ENCODE peak calls at places on chromosomes 3 and 15, in eight cellular contexts. H is H1, Y is SK-N-SH, K is endothelial cell of umbilical vein, O is HCT116, G is GM12878, P is HepG2, V is K562. B is an unnamed sample.

GRCh38 chr15:49045691-49046112 is 544 bp downstream of the SECISBP2L start:
- DNase-seq in G (peak; percentile 48), O (no peak), Y (no peak), P (peak; percentile 28), H (no peak), K (peak; percentile 58), V (no peak), B (no peak)

GRCh38 chr3:23450051-23450450 is 246.9 kb downstream of the UBE2E2 start:
- DNase-seq in H (no peak), V (no peak), K (no peak), G (no peak), Y (no peak), O (no peak), P (no peak), B (no peak)

GRCh38 chr15:91530951-91531582 is 322.4 kb upstream of the SLCO3A1 start:
- DNase-seq in V (no peak), K (no peak), H (no peak), G (no peak), Y (no peak), O (no peak), P (no peak), B (no peak)

GRCh38 chr15:45535486-45536042 is 13.0 kb upstream of the SLC30A4 start:
- DNase-seq in K (no peak), V (no peak), G (no peak), Y (no peak), P (no peak), O (no peak), H (no peak), B (no peak)

GRCh38 chr3:193783166-193783896 is 190.3 kb downstream of the OPA1 start:
- DNase-seq in G (no peak), V (no peak), Y (no peak), H (no peak), P (no peak), O (no peak), K (no peak), B (no peak)

GRCh38 chr3:62622553-62623174 is 249.3 kb upstream of the FEZF2 start:
- DNase-seq in H (no peak), P (peak; percentile 48), G (peak; percentile 1), V (peak; percentile 29), K (peak; percentile 76), Y (peak; percentile 44), O (peak; percentile 31), B (peak; percentile 14)

GRCh38 chr15:78004919-78005634 is 72.4 kb downstream of the TBC1D2B start:
- DNase-seq in Y (peak; percentile 80), P (no peak), K (peak; percentile 74), O (no peak), G (no peak), H (no peak), V (no peak), B (no peak)

GRCh38 chr3:135565481-135565880 is 400.0 kb upstream of the PPP2R3A start:
- DNase-seq in V (no peak), H (no peak), G (no peak), O (no peak), Y (no peak), K (no peak), P (no peak), B (no peak)

GRCh38 chr3:11727207-11727606 is 83.5 kb upstream of the VGLL4 start:
- DNase-seq in P (no peak), V (no peak), H (no peak), O (no peak), K (no peak), G (no peak), Y (no peak), B (no peak)

GRCh38 chr3:73624363-73625123 is at the start of gene PDZRN3:
- DNase-seq in V (no peak), K (peak; percentile 15), P (no peak), G (no peak), H (peak; percentile 86), O (no peak), Y (peak; percentile 82), B (no peak)

GRCh38 chr3:130582457-130583155 is 65.6 kb downstream of the COL6A6 start:
- DNase-seq in G (no peak), P (no peak), V (no peak), K (no peak), O (no peak), Y (no peak), H (no peak), B (no peak)

GRCh38 chr15:49758856-49759255 is 138.0 kb downstream of the DTWD1 start:
- DNase-seq in O (no peak), P (no peak), V (no peak), Y (no peak), G (no peak), K (no peak), H (no peak), B (no peak)

GRCh38 chr15:32872606-32873291 is 154.9 kb downstream of the GREM1 start:
- DNase-seq in P (no peak), O (no peak), Y (no peak), G (no peak), H (no peak), V (no peak), K (no peak), B (no peak)

GRCh38 chr3:48863122-48863521 is 15.4 kb upstream of the PRKAR2A start:
- DNase-seq in G (no peak), V (no peak), H (no peak), O (no peak), Y (no peak), K (peak; percentile 12), P (no peak), B (no peak)

GRCh38 chr15:78438595-78439285 is 724 bp downstream of the IREB2 start:
- DNase-seq in K (peak; percentile 59), O (no peak), G (no peak), Y (peak; percentile 46), P (peak; percentile 60), V (peak; percentile 83), H (no peak), B (no peak)

GRCh38 chr3:123310741-123311140 is 109.0 kb downstream of the SEC22A start:
- DNase-seq in P (no peak), G (no peak), V (no peak), Y (no peak), H (no peak), O (no peak), K (no peak), B (no peak)

GRCh38 chr15:47194718-47195117 is 522.6 kb upstream of the SEMA6D start:
- DNase-seq in Y (peak; percentile 20), H (no peak), O (no peak), P (peak; percentile 5), G (no peak), V (no peak), K (peak; percentile 57), B (peak; percentile 50)

GRCh38 chr3:76096836-76097587 is 311.7 kb upstream of the ZNF717 start:
- DNase-seq in Y (no peak), H (no peak), O (no peak), K (no peak), V (no peak), P (no peak), G (no peak), B (no peak)

GRCh38 chr15:52794665-52795463 is 4.7 kb upstream of the ONECUT1 start:
- DNase-seq in V (no peak), K (no peak), G (no peak), Y (no peak), O (no peak), P (no peak), H (peak; percentile 65), B (no peak)

GRCh38 chr15:51367322-51367976 is 26.0 kb downstream of the GLDN start:
- DNase-seq in H (no peak), Y (no peak), O (no peak), V (no peak), K (no peak), G (no peak), P (no peak), B (no peak)

GRCh38 chr3:44495636-44496415 is 18.4 kb upstream of the ZNF445 start:
- DNase-seq in K (no peak), Y (no peak), H (no peak), G (no peak), V (no peak), O (no peak), P (no peak), B (no peak)

DNA sequence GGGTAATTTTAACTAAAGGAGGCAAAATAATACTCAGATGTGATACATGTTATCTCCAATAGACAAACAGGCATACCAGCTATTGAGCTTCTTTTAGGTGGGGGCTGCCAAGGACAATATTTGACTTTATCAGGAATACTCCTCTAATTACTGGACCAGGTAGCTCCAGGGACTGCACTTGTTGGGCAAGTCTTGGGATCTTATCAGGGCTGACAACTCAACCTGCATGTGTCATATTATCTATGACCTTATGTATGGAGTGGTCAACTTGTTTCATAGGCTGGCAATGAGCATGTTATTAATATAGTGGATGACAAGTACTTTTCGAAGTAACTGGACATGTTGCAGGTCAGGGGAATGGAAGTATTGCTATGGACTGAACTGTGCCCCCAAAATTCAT is 15.0 kb upstream of the ZNF445 start:
- DNase-seq in P (no peak), K (no peak), H (no peak), G (no peak), Y (no peak), V (no peak), O (no peak), B (no peak)
- H3K9me3 ChIP-seq in P (no peaks in the 10 kb centered on the region), K (no peaks in the 10 kb centered on the region), H (peaks cover 37% of the 10 kb centered on the region), G (peaks cover 9% of the 10 kb centered on the region), Y (peaks cover 10% of the 10 kb centered on the region), V (peaks cover 11% of the 10 kb centered on the region), O (no peaks in the 10 kb centered on the region), B (no peaks in the 10 kb centered on the region)

DNA sequence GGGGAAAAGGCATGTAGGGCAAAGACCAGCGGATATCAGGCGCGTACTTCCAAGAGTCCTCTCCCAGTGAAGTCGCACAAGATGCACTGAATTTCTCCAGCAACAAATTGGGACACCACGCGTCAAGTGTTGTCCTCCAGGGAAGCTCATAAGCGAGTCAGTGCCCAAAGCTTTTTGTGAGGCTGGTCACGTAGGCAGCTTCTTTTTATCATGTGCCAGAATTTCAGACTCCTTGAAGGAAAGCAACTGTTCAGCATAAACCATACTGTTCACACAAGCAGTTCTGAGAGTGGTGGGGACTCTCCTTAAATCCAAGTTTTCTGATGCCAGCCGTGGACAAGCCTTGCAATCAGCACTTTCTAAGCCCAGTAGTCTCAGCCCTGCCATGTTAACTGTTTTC is 10.1 kb upstream of the FSTL1 start:
- DNase-seq in P (no peak), Y (no peak), G (no peak), K (no peak), O (no peak), V (no peak), H (no peak), B (no peak)
- TF ChIP-seq POLR2AphosphoS5 in P (no peak), Y (no peak), G (no peak), K (no peak), O (no peak), V (no peak), H (no peak), B (no peak)

DNA sequence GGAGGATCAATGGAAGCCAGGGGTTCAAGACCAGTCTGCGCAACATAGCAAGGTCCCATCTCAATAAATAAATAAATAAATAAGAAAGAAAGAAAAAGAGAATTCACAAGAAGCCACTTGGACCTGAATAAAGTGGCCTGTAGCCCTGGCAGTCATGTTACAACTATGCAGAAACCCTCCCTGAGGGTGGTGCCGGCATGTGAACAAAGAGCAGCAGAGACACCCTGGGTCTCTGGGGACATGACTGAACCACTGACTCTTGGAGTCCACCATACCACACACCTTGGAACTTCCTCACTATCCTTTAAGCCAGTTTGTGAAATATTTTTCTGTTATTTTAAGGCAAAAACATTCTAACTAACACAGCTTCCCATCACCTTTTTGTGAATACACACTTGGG is 93.0 kb downstream of the MEIS2 start:
- DNase-seq in Y (no peak), V (no peak), H (no peak), O (no peak), P (no peak), G (no peak), K (no peak), B (no peak)
- H3K9ac ChIP-seq in Y (no peak overlapping the region), V (no peak overlapping the region), H (no peak overlapping the region), O (no peak overlapping the region), P (no peak overlapping the region), G (no peak overlapping the region), K (no peak overlapping the region), B (no peak overlapping the region)

GRCh38 chr3:47343471-47343971 is 37.3 kb upstream of the PTPN23 start:
- DNase-seq in P (no peak), G (no peak), V (no peak), Y (no peak), O (no peak), K (no peak), H (no peak), B (no peak)
- H3K9me3 ChIP-seq in P (no peaks in the 10 kb centered on the region), G (no peaks in the 10 kb centered on the region), V (no peaks in the 10 kb centered on the region), Y (no peaks in the 10 kb centered on the region), O (no peaks in the 10 kb centered on the region), K (no peaks in the 10 kb centered on the region), H (no peaks in the 10 kb centered on the region), B (no peaks in the 10 kb centered on the region)

B was measured in SK-N-MC.